ENCODE peak calls at places on chromosomes 1 and 21, in nine cellular contexts. One of them, this sample, is unnamed. For H3K4me1, the result is how much of the 10 kb centered on the place peaks cover.

GRCh38 chr1:230231739-230232075 is 164.7 kb downstream of the GALNT2 start:
- DNase-seq in adrenal gland: peak
- DNase-seq in lower lobe of right lung: peak
- DNase-seq in neuronal stem cell: no peak
- DNase-seq in endothelial cell of umbilical vein: no peak
- DNase-seq in IMR-90: peak
- DNase-seq in tibial nerve: peak
- DNase-seq in thoracic aorta: peak
- DNase-seq in SJCRH30: no peak
- DNase-seq in this sample: peak

GRCh38 chr1:47725732-47726495 is 271.3 kb downstream of the TRABD2B start:
- DNase-seq in adrenal gland: peak
- DNase-seq in lower lobe of right lung: peak
- DNase-seq in neuronal stem cell: peak
- DNase-seq in endothelial cell of umbilical vein: peak
- DNase-seq in IMR-90: peak
- DNase-seq in tibial nerve: peak
- DNase-seq in thoracic aorta: no peak
- DNase-seq in SJCRH30: peak
- DNase-seq in this sample: peak

GRCh38 chr1:207470927-207471326 is 16.8 kb downstream of the CR2 start:
- DNase-seq in adrenal gland: no peak
- DNase-seq in lower lobe of right lung: no peak
- DNase-seq in neuronal stem cell: no peak
- DNase-seq in endothelial cell of umbilical vein: no peak
- DNase-seq in IMR-90: no peak
- DNase-seq in tibial nerve: no peak
- DNase-seq in thoracic aorta: no peak
- DNase-seq in SJCRH30: no peak
- DNase-seq in this sample: no peak

GRCh38 chr1:33298623-33299277 is 22.1 kb downstream of the A3GALT2 start:
- DNase-seq in adrenal gland: peak
- DNase-seq in lower lobe of right lung: peak
- DNase-seq in neuronal stem cell: peak
- DNase-seq in endothelial cell of umbilical vein: peak
- DNase-seq in IMR-90: peak
- DNase-seq in tibial nerve: peak
- DNase-seq in thoracic aorta: no peak
- DNase-seq in SJCRH30: peak
- DNase-seq in this sample: peak

GRCh38 chr1:94741510-94741909 is 78.6 kb upstream of the SLC44A3 start:
- DNase-seq in adrenal gland: no peak
- DNase-seq in lower lobe of right lung: no peak
- DNase-seq in neuronal stem cell: no peak
- DNase-seq in endothelial cell of umbilical vein: no peak
- DNase-seq in IMR-90: no peak
- DNase-seq in tibial nerve: no peak
- DNase-seq in thoracic aorta: no peak
- DNase-seq in SJCRH30: no peak
- DNase-seq in this sample: no peak

GRCh38 chr1:31792541-31792940 is 23.3 kb downstream of the SPOCD1 start:
- DNase-seq in adrenal gland: no peak
- DNase-seq in lower lobe of right lung: peak
- DNase-seq in neuronal stem cell: no peak
- DNase-seq in endothelial cell of umbilical vein: no peak
- DNase-seq in IMR-90: no peak
- DNase-seq in tibial nerve: no peak
- DNase-seq in thoracic aorta: no peak
- DNase-seq in SJCRH30: no peak
- DNase-seq in this sample: no peak

GRCh38 chr1:51768971-51769601 is 109.4 kb downstream of the NRDC start:
- DNase-seq in adrenal gland: peak
- DNase-seq in lower lobe of right lung: no peak
- DNase-seq in neuronal stem cell: peak
- DNase-seq in endothelial cell of umbilical vein: peak
- DNase-seq in IMR-90: peak
- DNase-seq in tibial nerve: no peak
- DNase-seq in thoracic aorta: no peak
- DNase-seq in SJCRH30: peak
- DNase-seq in this sample: peak

GRCh38 chr1:3222042-3222692 is 153.2 kb downstream of the PRDM16 start:
- DNase-seq in adrenal gland: no peak
- DNase-seq in lower lobe of right lung: peak
- DNase-seq in neuronal stem cell: no peak
- DNase-seq in endothelial cell of umbilical vein: no peak
- DNase-seq in IMR-90: no peak
- DNase-seq in tibial nerve: no peak
- DNase-seq in thoracic aorta: no peak
- DNase-seq in SJCRH30: no peak
- DNase-seq in this sample: no peak

GRCh38 chr1:166822385-166822784 is 16.9 kb upstream of the POGK start:
- DNase-seq in adrenal gland: no peak
- DNase-seq in lower lobe of right lung: no peak
- DNase-seq in neuronal stem cell: no peak
- DNase-seq in endothelial cell of umbilical vein: no peak
- DNase-seq in IMR-90: no peak
- DNase-seq in tibial nerve: no peak
- DNase-seq in thoracic aorta: no peak
- DNase-seq in SJCRH30: no peak
- DNase-seq in this sample: no peak

GRCh38 chr21:43331111-43331961 is 95.6 kb downstream of the SIK1 start:
- DNase-seq in adrenal gland: no peak
- DNase-seq in lower lobe of right lung: no peak
- DNase-seq in neuronal stem cell: no peak
- DNase-seq in endothelial cell of umbilical vein: no peak
- DNase-seq in IMR-90: no peak
- DNase-seq in tibial nerve: no peak
- DNase-seq in thoracic aorta: no peak
- DNase-seq in SJCRH30: no peak
- DNase-seq in this sample: no peak

GRCh38 chr1:34825455-34826081 is 32.8 kb downstream of the GJA4 start:
- DNase-seq in adrenal gland: no peak
- DNase-seq in lower lobe of right lung: peak
- DNase-seq in neuronal stem cell: no peak
- DNase-seq in endothelial cell of umbilical vein: peak
- DNase-seq in IMR-90: no peak
- DNase-seq in tibial nerve: no peak
- DNase-seq in thoracic aorta: no peak
- DNase-seq in SJCRH30: no peak
- DNase-seq in this sample: no peak

GRCh38 chr1:161119379-161120061 is 1.6 kb downstream of the NIT1 start:
- DNase-seq in adrenal gland: peak
- DNase-seq in lower lobe of right lung: no peak
- DNase-seq in neuronal stem cell: no peak
- DNase-seq in endothelial cell of umbilical vein: peak
- DNase-seq in IMR-90: peak
- DNase-seq in tibial nerve: no peak
- DNase-seq in thoracic aorta: no peak
- DNase-seq in SJCRH30: no peak
- DNase-seq in this sample: peak

GRCh38 chr21:17613242-17613676 is 558 bp upstream of the BTG3 start:
- DNase-seq in adrenal gland: peak
- DNase-seq in lower lobe of right lung: peak
- DNase-seq in neuronal stem cell: peak
- DNase-seq in endothelial cell of umbilical vein: peak
- DNase-seq in IMR-90: no peak
- DNase-seq in tibial nerve: peak
- DNase-seq in thoracic aorta: peak
- DNase-seq in SJCRH30: no peak
- DNase-seq in this sample: peak

GRCh38 chr1:53694718-53695091 is 44.3 kb downstream of the GLIS1 start:
- DNase-seq in adrenal gland: no peak
- DNase-seq in lower lobe of right lung: no peak
- DNase-seq in neuronal stem cell: no peak
- DNase-seq in endothelial cell of umbilical vein: no peak
- DNase-seq in IMR-90: no peak
- DNase-seq in tibial nerve: no peak
- DNase-seq in thoracic aorta: no peak
- DNase-seq in SJCRH30: no peak
- DNase-seq in this sample: no peak

GRCh38 chr1:199123615-199124014 is 484.8 kb downstream of the PTPRC start:
- DNase-seq in adrenal gland: no peak
- DNase-seq in lower lobe of right lung: no peak
- DNase-seq in neuronal stem cell: no peak
- DNase-seq in endothelial cell of umbilical vein: no peak
- DNase-seq in IMR-90: peak
- DNase-seq in tibial nerve: no peak
- DNase-seq in thoracic aorta: no peak
- DNase-seq in SJCRH30: no peak
- DNase-seq in this sample: peak

GRCh38 chr21:37758997-37759396 is 157.3 kb downstream of the KCNJ6 start:
- DNase-seq in adrenal gland: peak
- DNase-seq in lower lobe of right lung: no peak
- DNase-seq in neuronal stem cell: peak
- DNase-seq in endothelial cell of umbilical vein: peak
- DNase-seq in IMR-90: peak
- DNase-seq in tibial nerve: no peak
- DNase-seq in thoracic aorta: no peak
- DNase-seq in SJCRH30: peak
- DNase-seq in this sample: peak

GRCh38 chr1:54335396-54336056 is 70.7 kb downstream of the SSBP3 start:
- DNase-seq in adrenal gland: peak
- DNase-seq in lower lobe of right lung: no peak
- DNase-seq in neuronal stem cell: no peak
- DNase-seq in endothelial cell of umbilical vein: peak
- DNase-seq in IMR-90: peak
- DNase-seq in tibial nerve: peak
- DNase-seq in thoracic aorta: peak
- DNase-seq in SJCRH30: peak
- DNase-seq in this sample: peak

DNA sequence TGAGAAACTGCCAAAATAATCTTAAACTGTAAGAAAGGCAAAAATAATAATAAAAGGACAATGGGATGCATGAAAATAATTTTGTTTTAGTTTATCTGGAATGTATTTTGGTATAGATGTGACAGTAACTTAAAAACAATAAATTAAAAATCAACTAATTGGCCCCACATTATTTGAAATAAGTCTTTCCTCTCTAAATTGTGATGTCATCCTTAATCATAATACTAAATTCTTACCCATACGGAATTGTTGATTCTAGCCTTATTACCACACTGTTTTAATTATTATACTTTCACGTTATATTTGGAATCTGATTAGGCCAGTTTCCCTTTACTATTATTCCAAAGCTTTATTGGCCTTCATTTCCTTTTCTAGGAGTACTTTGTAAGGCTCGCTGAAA is 7.7 kb downstream of the DESI2 start:
- DNase-seq in adrenal gland: no peak
- DNase-seq in lower lobe of right lung: no peak
- DNase-seq in neuronal stem cell: no peak
- DNase-seq in endothelial cell of umbilical vein: no peak
- DNase-seq in IMR-90: no peak
- DNase-seq in tibial nerve: no peak
- DNase-seq in thoracic aorta: no peak
- DNase-seq in SJCRH30: no peak
- DNase-seq in this sample: no peak
- H3K4me1 ChIP-seq in adrenal gland: under half
- H3K4me1 ChIP-seq in lower lobe of right lung: half or more
- H3K4me1 ChIP-seq in neuronal stem cell: under half
- H3K4me1 ChIP-seq in endothelial cell of umbilical vein: under half
- H3K4me1 ChIP-seq in IMR-90: under half
- H3K4me1 ChIP-seq in tibial nerve: under half
- H3K4me1 ChIP-seq in thoracic aorta: under half
- H3K4me1 ChIP-seq in SJCRH30: under half
- H3K4me1 ChIP-seq in this sample: under half

GRCh38 chr1:22295856-22296255 is 153.0 kb upstream of the WNT4 start:
- DNase-seq in adrenal gland: no peak
- DNase-seq in lower lobe of right lung: no peak
- DNase-seq in neuronal stem cell: no peak
- DNase-seq in endothelial cell of umbilical vein: no peak
- DNase-seq in IMR-90: no peak
- DNase-seq in tibial nerve: no peak
- DNase-seq in thoracic aorta: no peak
- DNase-seq in SJCRH30: no peak
- DNase-seq in this sample: no peak
- H3K27ac ChIP-seq in adrenal gland: no peak
- H3K27ac ChIP-seq in lower lobe of right lung: no peak
- H3K27ac ChIP-seq in neuronal stem cell: no peak
- H3K27ac ChIP-seq in endothelial cell of umbilical vein: no peak
- H3K27ac ChIP-seq in IMR-90: no peak
- H3K27ac ChIP-seq in tibial nerve: no peak
- H3K27ac ChIP-seq in thoracic aorta: no peak
- H3K27ac ChIP-seq in SJCRH30: no peak
- H3K27ac ChIP-seq in this sample: no peak

DNA sequence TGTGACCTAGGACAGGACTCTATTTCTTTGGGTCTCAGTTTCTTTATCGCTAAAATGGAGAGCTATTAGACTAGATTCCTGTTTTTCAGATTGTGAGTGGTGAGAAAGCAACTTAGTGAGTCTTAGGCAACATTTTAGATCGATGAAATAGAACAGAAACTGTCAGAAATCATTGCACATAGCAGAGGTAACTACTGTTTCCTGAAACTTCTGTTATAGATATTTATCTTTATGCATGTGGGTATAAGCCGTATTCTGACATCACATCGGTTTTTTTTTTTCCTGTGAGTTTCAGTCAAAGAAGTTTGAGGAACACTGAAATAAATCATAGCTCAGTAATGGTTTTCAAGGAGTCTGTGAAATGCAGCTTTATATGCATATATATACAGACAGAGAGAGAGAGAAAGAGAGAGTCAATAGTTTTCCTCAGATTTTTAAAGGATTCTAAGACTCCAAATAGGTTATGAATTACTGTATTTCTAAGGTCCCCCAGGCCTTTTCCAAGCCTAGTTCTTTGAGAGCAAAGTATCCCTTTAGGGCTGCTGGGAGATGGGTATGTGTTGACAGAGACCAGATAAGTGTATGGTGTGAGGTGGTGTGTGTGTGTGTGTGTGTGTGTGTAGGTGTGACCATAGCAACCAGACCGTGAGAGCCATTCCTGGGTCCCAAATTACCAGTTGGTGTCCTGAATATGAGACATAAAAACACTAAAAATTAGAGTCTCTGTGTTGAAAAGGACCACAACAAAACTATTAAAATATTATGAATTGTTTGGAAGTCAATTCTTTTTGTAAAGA is 41.9 kb upstream of the DNAJC6 start:
- DNase-seq in adrenal gland: no peak
- DNase-seq in lower lobe of right lung: no peak
- DNase-seq in neuronal stem cell: no peak
- DNase-seq in endothelial cell of umbilical vein: no peak
- DNase-seq in IMR-90: no peak
- DNase-seq in tibial nerve: no peak
- DNase-seq in thoracic aorta: no peak
- DNase-seq in SJCRH30: no peak
- DNase-seq in this sample: no peak
- H3K4me3 ChIP-seq in adrenal gland: no peak
- H3K4me3 ChIP-seq in lower lobe of right lung: no peak
- H3K4me3 ChIP-seq in neuronal stem cell: no peak
- H3K4me3 ChIP-seq in endothelial cell of umbilical vein: no peak
- H3K4me3 ChIP-seq in IMR-90: no peak
- H3K4me3 ChIP-seq in tibial nerve: no peak
- H3K4me3 ChIP-seq in thoracic aorta: no peak
- H3K4me3 ChIP-seq in SJCRH30: no peak
- H3K4me3 ChIP-seq in this sample: no peak

GRCh38 chr1:195849180-195849579 is 759.1 kb downstream of the KCNT2 start:
- DNase-seq in adrenal gland: no peak
- DNase-seq in lower lobe of right lung: no peak
- DNase-seq in neuronal stem cell: no peak
- DNase-seq in endothelial cell of umbilical vein: no peak
- DNase-seq in IMR-90: no peak
- DNase-seq in tibial nerve: no peak
- DNase-seq in thoracic aorta: no peak
- DNase-seq in SJCRH30: no peak
- DNase-seq in this sample: no peak

GRCh38 chr1:195851016-195851591 is 757.1 kb downstream of the KCNT2 start:
- DNase-seq in adrenal gland: no peak
- DNase-seq in lower lobe of right lung: no peak
- DNase-seq in neuronal stem cell: no peak
- DNase-seq in endothelial cell of umbilical vein: no peak
- DNase-seq in IMR-90: no peak
- DNase-seq in tibial nerve: no peak
- DNase-seq in thoracic aorta: no peak
- DNase-seq in SJCRH30: no peak
- DNase-seq in this sample: no peak

GRCh38 chr1:195851804-195852203 is 756.4 kb downstream of the KCNT2 start:
- DNase-seq in adrenal gland: no peak
- DNase-seq in lower lobe of right lung: no peak
- DNase-seq in neuronal stem cell: no peak
- DNase-seq in endothelial cell of umbilical vein: no peak
- DNase-seq in IMR-90: peak
- DNase-seq in tibial nerve: no peak
- DNase-seq in thoracic aorta: no peak
- DNase-seq in SJCRH30: no peak
- DNase-seq in this sample: no peak
- H3K4me1 ChIP-seq in adrenal gland: under half
- H3K4me1 ChIP-seq in lower lobe of right lung: under half
- H3K4me1 ChIP-seq in neuronal stem cell: under half
- H3K4me1 ChIP-seq in endothelial cell of umbilical vein: under half
- H3K4me1 ChIP-seq in IMR-90: under half
- H3K4me1 ChIP-seq in tibial nerve: under half
- H3K4me1 ChIP-seq in thoracic aorta: under half
- H3K4me1 ChIP-seq in SJCRH30: under half
- H3K4me1 ChIP-seq in this sample: under half